ENCODE peak calls at places on chromosomes 4 and X, in ten cellular contexts. T is tibial nerve, Y is ovary, Z is sigmoid colon, F is stomach, Q is upper lobe of left lung, E is transverse colon, V is SK-N-SH, A is suprapubic skin, N is H1. W is an unnamed sample. For H3K36me3, the result is how much of the 10 kb centered on the place peaks cover.

GRCh38 chrX:39260965-39261364 is 459.7 kb downstream of the MID1IP1 start:
- DNase-seq in T (no peak), Y (no peak), Z (no peak), F (no peak), Q (no peak), E (no peak), V (no peak), A (no peak), N (no peak), W (no peak)

GRCh38 chr4:113596396-113596795 is 165.1 kb downstream of the CAMK2D start:
- DNase-seq in T (no peak), Y (no peak), Z (no peak), F (no peak), Q (no peak), E (no peak), V (no peak), A (no peak), N (no peak), W (no peak)

GRCh38 chr4:158172558-158173258 is at the start of gene GASK1B:
- DNase-seq in T (peak), Y (no peak), Z (no peak), F (no peak), Q (no peak), E (peak), V (peak), A (no peak), N (no peak), W (no peak)

GRCh38 chr4:181957088-181957487 is 286.1 kb upstream of the TENM3 start:
- DNase-seq in T (no peak), Y (no peak), Z (no peak), F (no peak), Q (no peak), E (no peak), V (no peak), A (no peak), N (no peak), W (no peak)

GRCh38 chrX:53290441-53291041 is 9.2 kb upstream of the IQSEC2 start:
- DNase-seq in T (no peak), Y (no peak), Z (no peak), F (no peak), Q (no peak), E (no peak), V (no peak), A (no peak), N (no peak), W (no peak)

GRCh38 chr4:87220094-87220831 is at the start of gene KLHL8:
- DNase-seq in T (peak), Y (peak), Z (peak), F (peak), Q (peak), E (peak), V (peak), A (peak), N (peak), W (peak)

GRCh38 chr4:133156096-133156495 is 7.0 kb downstream of the PCDH10 start:
- DNase-seq in T (no peak), Y (no peak), Z (no peak), F (no peak), Q (no peak), E (no peak), V (no peak), A (no peak), N (no peak), W (peak)

GRCh38 chr4:30720656-30721352 is 635 bp downstream of the PCDH7 start:
- DNase-seq in T (no peak), Y (peak), Z (peak), F (no peak), Q (peak), E (peak), V (peak), A (no peak), N (no peak), W (no peak)

DNA sequence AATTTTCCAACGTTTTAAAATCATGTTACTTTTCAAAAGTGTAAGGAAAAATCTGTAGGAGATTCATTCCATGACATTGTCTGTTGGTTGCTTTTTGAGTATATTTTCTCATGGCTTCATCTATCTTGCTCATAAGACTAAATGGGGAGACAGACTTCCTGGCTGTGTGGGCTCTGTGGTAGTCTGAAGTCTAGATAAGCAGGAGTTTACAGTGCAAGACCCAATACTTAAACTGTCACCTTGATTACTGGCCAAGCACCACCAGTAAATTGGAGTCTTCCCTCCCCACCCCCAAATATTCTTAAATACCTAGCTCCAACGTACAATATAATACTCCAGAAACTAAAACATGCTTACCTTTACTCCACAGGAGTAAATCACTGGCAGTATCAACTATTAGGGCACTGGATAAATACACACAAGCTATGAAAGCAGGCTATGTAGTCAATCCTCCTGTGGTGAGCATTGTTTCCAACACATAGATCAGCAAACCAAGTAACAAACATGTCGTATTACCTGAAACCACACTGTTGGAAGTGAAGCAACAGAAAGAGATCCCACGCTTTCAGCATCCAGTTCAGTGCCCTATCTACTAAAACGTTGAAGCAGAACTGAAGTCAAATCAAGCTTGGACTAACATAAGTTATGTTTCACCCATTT is 6.2 kb downstream of the HNRNPD start:
- DNase-seq in T (no peak), Y (no peak), Z (no peak), F (no peak), Q (no peak), E (no peak), V (no peak), A (no peak), N (no peak), W (no peak)
- H3K36me3 ChIP-seq in T (under half), Y (under half), Z (under half), F (under half), Q (under half), E (under half), V (under half), A (under half), N (under half), W (under half)

GRCh38 chrX:82218361-82218760 is 1016.5 kb downstream of the SH3BGRL start:
- DNase-seq in T (no peak), Y (no peak), Z (no peak), F (no peak), Q (no peak), E (no peak), V (peak), A (no peak), N (no peak), W (no peak)
- TF ChIP-seq EP300 in T (no peak), Y (no peak), Z (no peak), F (no peak), Q (no peak), E (no peak), V (no peak), A (no peak), N (no peak), W (no peak)

GRCh38 chr4:82868572-82868971 is 22.4 kb downstream of the SEC31A start:
- DNase-seq in T (no peak), Y (no peak), Z (no peak), F (no peak), Q (no peak), E (no peak), V (no peak), A (no peak), N (no peak), W (no peak)

GRCh38 chr4:82864336-82865001 is 26.5 kb downstream of the SEC31A start:
- DNase-seq in T (no peak), Y (no peak), Z (no peak), F (no peak), Q (no peak), E (no peak), V (no peak), A (no peak), N (no peak), W (no peak)

GRCh38 chr4:82861529-82861928 is 29.4 kb downstream of the SEC31A start:
- DNase-seq in T (no peak), Y (no peak), Z (no peak), F (no peak), Q (no peak), E (no peak), V (no peak), A (no peak), N (no peak), W (no peak)

GRCh38 chr4:82866706-82867385 is 24.1 kb downstream of the SEC31A start:
- DNase-seq in T (no peak), Y (no peak), Z (no peak), F (no peak), Q (no peak), E (no peak), V (no peak), A (no peak), N (no peak), W (no peak)

DNA sequence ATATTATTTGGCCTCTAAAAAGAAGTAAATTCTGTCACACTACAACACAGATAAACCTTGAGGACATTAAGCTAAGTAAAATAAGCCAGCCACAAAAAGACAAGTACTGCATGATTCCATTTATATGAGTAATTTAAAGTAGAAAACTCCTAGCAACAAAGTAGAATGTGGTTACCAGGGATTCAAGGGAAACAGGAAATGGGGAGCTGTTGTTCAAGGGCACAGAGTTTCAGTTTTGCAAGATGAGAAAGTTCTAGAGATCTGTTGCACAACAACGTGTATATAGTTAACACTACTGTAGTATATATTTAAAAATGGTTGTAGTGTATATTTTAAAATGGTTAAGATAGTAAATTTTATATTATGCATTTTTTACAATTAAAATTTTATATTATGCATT is 25.4 kb downstream of the SEC31A start:
- DNase-seq in T (peak), Y (no peak), Z (no peak), F (no peak), Q (no peak), E (no peak), V (no peak), A (no peak), N (no peak), W (no peak)
- H3K36me3 ChIP-seq in T (under half), Y (under half), Z (under half), F (half or more), Q (under half), E (under half), V (half or more), A (half or more), N (half or more), W (half or more)

GRCh38 chrX:120125444-120125843 is 9.7 kb upstream of the RHOXF1 start:
- DNase-seq in T (no peak), Y (peak), Z (no peak), F (no peak), Q (no peak), E (no peak), V (no peak), A (no peak), N (no peak), W (no peak)
- TF ChIP-seq EP300 in T (no peak), Y (no peak), Z (no peak), F (no peak), Q (no peak), E (no peak), V (no peak), A (no peak), N (no peak), W (no peak)

DNA sequence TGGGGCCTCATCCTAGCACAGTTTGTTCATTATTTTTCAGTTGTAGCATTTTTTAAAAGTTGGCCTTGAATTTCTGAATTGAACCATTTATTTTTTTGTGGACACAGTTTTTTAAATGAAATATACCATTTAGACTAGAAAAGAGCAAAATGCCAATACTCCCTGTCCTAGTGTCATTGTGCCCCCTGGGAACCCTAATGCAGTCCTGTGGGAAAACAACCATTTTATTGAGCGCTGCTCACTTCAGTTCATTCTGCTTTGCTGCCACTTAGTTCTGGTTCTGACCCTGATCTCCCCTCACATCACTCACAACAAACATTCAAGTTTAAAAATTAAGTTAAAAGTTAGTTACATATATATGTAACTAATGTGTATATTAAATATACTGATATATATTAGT is 5.4 kb downstream of the NFKB1 start:
- DNase-seq in T (no peak), Y (no peak), Z (no peak), F (no peak), Q (no peak), E (no peak), V (no peak), A (no peak), N (no peak), W (no peak)
- H3K36me3 ChIP-seq in T (under half), Y (under half), Z (under half), F (under half), Q (under half), E (under half), V (under half), A (under half), N (under half), W (under half)

GRCh38 chrX:139720136-139720535 is 12.2 kb upstream of the MCF2 start:
- DNase-seq in T (no peak), Y (no peak), Z (no peak), F (no peak), Q (no peak), E (no peak), V (no peak), A (no peak), N (peak), W (no peak)
- TF ChIP-seq EP300 in T (no peak), Y (no peak), Z (no peak), F (no peak), Q (no peak), E (no peak), V (no peak), A (no peak), N (no peak), W (no peak)